ENCODE peak calls at places on chromosomes 3 and 15, in four cellular contexts. H is mammary epithelial cell; F is MM.1S; E is CD4-positive, alpha-beta T cell. W is an unnamed sample.
A peak's percentile ranks its signal among the peaks of the same experiment; 100 is the strongest.

GRCh38 chr3:138381950-138382715 is 33.8 kb downstream of the MRAS start:
- DNase-seq in H (peak; percentile 84), F (no peak), E (no peak), W (no peak)

GRCh38 chr3:72482589-72483249 is 365.5 kb downstream of the SHQ1 start:
- DNase-seq in H (peak; percentile 76), F (peak; percentile 47), E (peak; percentile 55), W (peak; percentile 34)

GRCh38 chr3:191352014-191352413 is 21.7 kb upstream of the UTS2B start:
- DNase-seq in H (no peak), F (no peak), E (no peak), W (no peak)

GRCh38 chr15:69757186-69757585 is 304.6 kb downstream of the RPLP1 start:
- DNase-seq in H (peak; percentile 37), F (no peak), E (peak; percentile 36), W (no peak)

GRCh38 chr15:100059094-100059493 is 282.7 kb downstream of the ADAMTS17 start:
- DNase-seq in H (no peak), F (no peak), E (no peak), W (no peak)

GRCh38 chr3:160090653-160091052 is 102.0 kb downstream of the IL12A start:
- DNase-seq in H (peak; percentile 39), F (no peak), E (no peak), W (no peak)

GRCh38 chr3:112378989-112379692 is 46.2 kb downstream of the CD200 start:
- DNase-seq in H (peak; percentile 97), F (no peak), E (no peak), W (no peak)

GRCh38 chr15:57923750-57924149 is 141.8 kb downstream of the ALDH1A2 start:
- DNase-seq in H (no peak), F (no peak), E (no peak), W (no peak)

GRCh38 chr3:52193059-52193458 is 4.9 kb upstream of the ALAS1 start:
- DNase-seq in H (peak; percentile 66), F (no peak), E (no peak), W (no peak)

GRCh38 chr3:132788299-132788698 is 66.1 kb upstream of the NPHP3 start:
- DNase-seq in H (peak; percentile 53), F (no peak), E (no peak), W (no peak)

GRCh38 chr3:158792709-158793108 is 9.1 kb upstream of the MFSD1 start:
- DNase-seq in H (peak; percentile 75), F (no peak), E (no peak), W (no peak)

GRCh38 chr3:67324554-67324953 is 326.4 kb downstream of the KBTBD8 start:
- DNase-seq in H (no peak), F (no peak), E (no peak), W (no peak)

GRCh38 chr15:83602021-83602420 is 51.9 kb upstream of the ADAMTSL3 start:
- DNase-seq in H (peak; percentile 39), F (no peak), E (no peak), W (no peak)

GRCh38 chr3:44795197-44795596 is 33.6 kb downstream of the KIF15 start:
- DNase-seq in H (no peak), F (no peak), E (no peak), W (no peak)

GRCh38 chr3:36540898-36541518 is 160.7 kb downstream of the STAC start:
- DNase-seq in H (peak; percentile 11), F (peak; percentile 32), E (no peak), W (no peak)

GRCh38 chr15:60006808-60007346 is 2.8 kb downstream of the FOXB1 start:
- DNase-seq in H (no peak), F (no peak), E (no peak), W (no peak)

GRCh38 chr3:194095464-194095863 is 40.5 kb upstream of the HES1 start:
- DNase-seq in H (no peak), F (no peak), E (no peak), W (no peak)

GRCh38 chr3:41711656-41712055 is 250.2 kb downstream of the ULK4 start:
- DNase-seq in H (no peak), F (no peak), E (no peak), W (no peak)

GRCh38 chr3:46370784-46371183 is at the start of gene CCR5:
- DNase-seq in H (no peak), F (peak; percentile 60), E (no peak), W (no peak)

GRCh38 chr3:129732200-129732876 is 125.9 kb upstream of the PLXND1 start:
- DNase-seq in H (peak; percentile 69), F (no peak), E (no peak), W (no peak)

GRCh38 chr15:55267401-55268053 is 22.1 kb downstream of the RAB27A start:
- DNase-seq in H (no peak), F (no peak), E (peak; percentile 74), W (peak; percentile 68)

GRCh38 chr3:55405436-55405835 is 81.7 kb downstream of the WNT5A start:
- DNase-seq in H (peak; percentile 17), F (no peak), E (no peak), W (no peak)
- TF ChIP-seq CTCF in H (peak; percentile 49), F (peak; percentile 15), E (no peak), W (no peak)

DNA sequence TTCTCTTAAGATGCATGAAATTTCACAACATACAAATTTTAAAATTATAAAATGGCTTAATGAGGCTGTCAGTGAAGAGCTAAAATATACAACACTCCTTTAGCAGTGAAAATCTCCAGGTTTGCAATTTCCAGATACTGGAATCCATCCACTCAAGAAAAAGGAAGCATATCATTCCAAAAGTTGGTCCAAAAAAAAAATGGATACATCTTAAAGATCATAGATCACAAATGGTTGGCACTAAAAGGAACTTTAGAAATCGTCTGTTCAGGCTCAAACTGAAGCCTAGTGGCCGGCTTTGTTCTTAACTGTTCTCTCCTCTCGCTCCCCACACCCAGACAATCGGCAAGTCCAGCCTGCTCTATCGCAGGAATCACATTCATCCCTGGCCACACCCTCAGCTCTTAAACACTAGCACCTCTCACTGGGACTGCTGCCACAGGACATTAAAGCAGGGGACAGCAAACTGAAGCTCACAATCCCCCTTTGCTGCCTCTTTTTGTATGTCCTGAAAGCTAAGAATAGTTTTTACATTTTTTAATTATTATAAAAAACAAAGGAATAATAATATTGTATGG is 130.3 kb upstream of the CDIN1 start:
- DNase-seq in H (no peak), F (no peak), E (no peak), W (no peak)
- TF ChIP-seq CTCF in H (no peak), F (no peak), E (no peak), W (no peak)

DNA sequence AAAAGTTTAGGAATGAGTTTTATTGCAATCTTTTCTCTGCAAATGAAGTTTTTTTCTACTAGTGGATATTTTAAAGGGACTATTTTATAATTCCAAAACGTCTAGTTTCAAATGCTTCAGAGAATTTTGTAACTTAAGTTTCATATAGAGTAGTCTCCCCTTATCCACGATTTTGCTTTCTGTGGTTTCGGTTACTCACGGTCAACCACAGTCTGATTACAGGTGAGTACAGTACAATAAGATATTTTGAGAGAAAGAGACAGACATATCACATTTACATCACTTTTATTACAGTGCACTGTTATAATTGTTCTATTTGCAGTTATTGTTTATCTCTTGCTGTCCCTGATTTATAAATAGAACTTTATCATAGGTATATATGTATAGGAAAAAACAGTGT is 7.4 kb upstream of the EOGT start:
- DNase-seq in H (no peak), F (peak; percentile 47), E (no peak), W (no peak)
- TF ChIP-seq CTCF in H (no peak), F (no peak), E (no peak), W (no peak)

GRCh38 chr3:27593173-27593572 is 109.0 kb upstream of the SLC4A7 start:
- DNase-seq in H (no peak), F (no peak), E (no peak), W (no peak)

GRCh38 chr3:27591811-27592210 is 107.6 kb upstream of the SLC4A7 start:
- DNase-seq in H (no peak), F (no peak), E (no peak), W (no peak)

GRCh38 chr3:27589795-27590194 is 105.6 kb upstream of the SLC4A7 start:
- DNase-seq in H (no peak), F (no peak), E (no peak), W (no peak)

GRCh38 chr3:27590437-27591320 is 106.5 kb upstream of the SLC4A7 start:
- DNase-seq in H (peak; percentile 41), F (no peak), E (no peak), W (no peak)

GRCh38 chr3:27591321-27591711 is 107.1 kb upstream of the SLC4A7 start:
- DNase-seq in H (no peak), F (no peak), E (no peak), W (no peak)
- TF ChIP-seq CTCF in H (no peak), F (no peak), E (no peak), W (no peak)

DNA sequence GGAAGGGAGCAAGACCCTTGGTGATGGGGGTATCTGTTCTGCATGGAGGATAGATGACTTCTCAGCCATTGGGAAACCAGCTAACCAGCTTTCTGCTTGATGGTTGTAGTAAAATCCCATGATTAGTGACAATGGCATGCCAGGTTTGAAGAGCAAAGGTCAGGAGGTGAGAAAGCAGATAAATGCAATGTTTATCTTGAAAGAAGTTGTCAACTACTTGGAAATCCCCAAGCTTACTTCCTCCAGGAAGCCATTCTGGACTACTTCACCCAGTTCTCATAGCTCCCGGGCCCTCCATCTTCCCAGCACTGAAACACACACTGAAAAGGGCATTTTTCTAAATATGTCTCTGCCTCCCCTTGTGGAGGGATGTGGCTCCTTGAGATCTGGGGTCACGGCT is 51.3 kb downstream of the SMAD3 start:
- DNase-seq in H (no peak), F (peak; percentile 12), E (no peak), W (no peak)
- TF ChIP-seq CTCF in H (no peak), F (no peak), E (no peak), W (no peak)

DNA sequence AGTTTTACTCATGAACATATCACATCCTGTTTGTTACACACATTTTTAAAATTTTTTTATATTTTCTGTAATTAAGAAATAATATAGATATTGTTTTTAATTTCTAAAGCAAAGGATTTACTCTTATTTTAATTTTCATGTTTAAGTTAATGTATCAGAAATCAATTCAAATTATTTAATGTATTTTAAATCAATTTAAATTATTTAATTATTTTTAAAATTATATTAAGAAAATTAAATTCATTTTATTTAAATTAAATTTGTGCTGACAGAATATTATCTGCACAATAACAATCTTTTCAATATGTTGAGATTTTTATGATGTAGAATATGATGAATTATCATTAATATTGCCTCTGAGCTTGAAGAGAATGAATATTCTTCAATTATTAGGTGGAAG is 681.2 kb upstream of the ALCAM start:
- DNase-seq in H (no peak), F (no peak), E (no peak), W (no peak)
- TF ChIP-seq CTCF in H (no peak), F (no peak), E (no peak), W (no peak)

GRCh38 chr3:12986986-12987385 is 86.2 kb downstream of the IQSEC1 start:
- DNase-seq in H (no peak), F (no peak), E (no peak), W (no peak)

GRCh38 chr3:12990781-12991480 is 82.3 kb downstream of the IQSEC1 start:
- DNase-seq in H (peak; percentile 28), F (no peak), E (no peak), W (no peak)

GRCh38 chr3:12987602-12988001 is 85.6 kb downstream of the IQSEC1 start:
- DNase-seq in H (no peak), F (no peak), E (no peak), W (no peak)

GRCh38 chr3:12990306-12990705 is 82.9 kb downstream of the IQSEC1 start:
- DNase-seq in H (peak; percentile 34), F (no peak), E (no peak), W (no peak)

GRCh38 chr3:12988728-12989454 is 84.3 kb downstream of the IQSEC1 start:
- DNase-seq in H (no peak), F (no peak), E (no peak), W (no peak)
- TF ChIP-seq CTCF in H (no peak), F (no peak), E (no peak), W (no peak)

W was measured in natural killer cell.